ENCODE peak calls at places on chromosomes 4 and X, in ten cellular contexts. X is testis, J is AG09309, B is K562, K is pancreas, D is left lung, I is heart left ventricle, G is fibroblast of the aortic adventitia, T is adrenal gland, L is hepatocyte. C is an unnamed sample.
A peak's percentile ranks its signal among the peaks of the same experiment; 100 is the strongest.

GRCh38 chr4:150462743-150463142 is 119.2 kb upstream of the MAB21L2 start:
- DNase-seq in X (no peak), J (no peak), B (no peak), K (no peak), D (no peak), I (no peak), G (no peak), T (no peak), L (no peak), C (no peak)

GRCh38 chr4:107834241-107834856 is 9.6 kb downstream of the SGMS2 start:
- DNase-seq in X (no peak), J (no peak), B (no peak), K (no peak), D (no peak), I (no peak), G (no peak), T (no peak), L (no peak), C (no peak)

GRCh38 chrX:135632353-135632752 is 81.1 kb upstream of the CT45A1 start:
- DNase-seq in X (no peak), J (no peak), B (no peak), K (no peak), D (no peak), I (no peak), G (no peak), T (no peak), L (no peak), C (no peak)

GRCh38 chr4:83113429-83113786 is 1.1 kb downstream of the PLAC8 start:
- DNase-seq in X (no peak), J (no peak), B (no peak), K (no peak), D (no peak), I (no peak), G (no peak), T (no peak), L (no peak), C (no peak)

GRCh38 chr4:130955520-130955919 is 1859.6 kb downstream of the C4orf33 start:
- DNase-seq in X (no peak), J (no peak), B (no peak), K (no peak), D (no peak), I (no peak), G (no peak), T (no peak), L (no peak), C (no peak)

GRCh38 chr4:168257663-168258235 is 60.8 kb downstream of the DDX60 start:
- DNase-seq in X (peak; percentile 33), J (no peak), B (no peak), K (no peak), D (no peak), I (peak; percentile 24), G (no peak), T (peak; percentile 8), L (no peak), C (no peak)

GRCh38 chr4:10656988-10657387 is 27.6 kb downstream of the CLNK start:
- DNase-seq in X (no peak), J (no peak), B (no peak), K (no peak), D (no peak), I (no peak), G (peak; percentile 32), T (no peak), L (peak; percentile 14), C (no peak)

GRCh38 chr4:177455591-177455990 is 13.4 kb upstream of the AGA start:
- DNase-seq in X (no peak), J (no peak), B (no peak), K (no peak), D (no peak), I (no peak), G (peak; percentile 39), T (no peak), L (peak; percentile 66), C (no peak)

GRCh38 chr4:133921280-133922195 is 280.1 kb downstream of the PABPC4L start:
- DNase-seq in X (no peak), J (no peak), B (no peak), K (no peak), D (no peak), I (no peak), G (peak; percentile 36), T (no peak), L (peak; percentile 23), C (no peak)

GRCh38 chr4:181939199-181939945 is 303.8 kb upstream of the TENM3 start:
- DNase-seq in X (no peak), J (no peak), B (no peak), K (no peak), D (no peak), I (no peak), G (peak; percentile 28), T (no peak), L (peak; percentile 16), C (no peak)

GRCh38 chrX:137431693-137432488 is 134.0 kb upstream of the ZIC3 start:
- DNase-seq in X (no peak), J (no peak), B (no peak), K (no peak), D (no peak), I (no peak), G (no peak), T (no peak), L (no peak), C (no peak)

GRCh38 chr4:118353452-118353851 is 649 bp upstream of the PRSS12 start:
- DNase-seq in X (peak; percentile 20), J (no peak), B (no peak), K (no peak), D (no peak), I (no peak), G (no peak), T (no peak), L (no peak), C (no peak)

DNA sequence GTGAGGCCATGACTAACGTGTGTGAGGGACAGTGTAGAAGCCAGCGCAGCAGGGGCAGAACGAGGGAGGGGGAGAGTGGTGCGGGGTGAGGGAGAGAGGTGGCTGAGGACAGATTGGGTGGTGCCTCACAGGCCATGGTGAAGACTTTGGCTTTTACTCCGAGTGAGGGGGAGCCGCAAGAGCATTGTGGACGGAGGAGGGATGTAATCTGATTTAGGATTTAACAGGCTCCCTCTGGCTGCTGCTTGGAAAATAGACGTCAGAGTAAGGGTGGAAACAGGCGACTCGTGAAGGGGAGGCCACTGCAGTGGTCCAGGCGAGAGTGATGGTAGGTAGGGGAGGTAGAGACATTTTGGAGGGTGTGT is 13.0 kb downstream of the PPP1R3F start:
- DNase-seq in X (peak; percentile 38), J (no peak), B (peak; percentile 46), K (no peak), D (no peak), I (no peak), G (peak; percentile 44), T (no peak), L (peak; percentile 28), C (no peak)
- TF ChIP-seq CTCF in X (peak; percentile 9), J (peak; percentile 31), B (peak; percentile 63), K (no peak), D (no peak), I (peak; percentile 30), G (peak; percentile 30), T (no peak), L (peak; percentile 32), C (peak; percentile 51)

DNA sequence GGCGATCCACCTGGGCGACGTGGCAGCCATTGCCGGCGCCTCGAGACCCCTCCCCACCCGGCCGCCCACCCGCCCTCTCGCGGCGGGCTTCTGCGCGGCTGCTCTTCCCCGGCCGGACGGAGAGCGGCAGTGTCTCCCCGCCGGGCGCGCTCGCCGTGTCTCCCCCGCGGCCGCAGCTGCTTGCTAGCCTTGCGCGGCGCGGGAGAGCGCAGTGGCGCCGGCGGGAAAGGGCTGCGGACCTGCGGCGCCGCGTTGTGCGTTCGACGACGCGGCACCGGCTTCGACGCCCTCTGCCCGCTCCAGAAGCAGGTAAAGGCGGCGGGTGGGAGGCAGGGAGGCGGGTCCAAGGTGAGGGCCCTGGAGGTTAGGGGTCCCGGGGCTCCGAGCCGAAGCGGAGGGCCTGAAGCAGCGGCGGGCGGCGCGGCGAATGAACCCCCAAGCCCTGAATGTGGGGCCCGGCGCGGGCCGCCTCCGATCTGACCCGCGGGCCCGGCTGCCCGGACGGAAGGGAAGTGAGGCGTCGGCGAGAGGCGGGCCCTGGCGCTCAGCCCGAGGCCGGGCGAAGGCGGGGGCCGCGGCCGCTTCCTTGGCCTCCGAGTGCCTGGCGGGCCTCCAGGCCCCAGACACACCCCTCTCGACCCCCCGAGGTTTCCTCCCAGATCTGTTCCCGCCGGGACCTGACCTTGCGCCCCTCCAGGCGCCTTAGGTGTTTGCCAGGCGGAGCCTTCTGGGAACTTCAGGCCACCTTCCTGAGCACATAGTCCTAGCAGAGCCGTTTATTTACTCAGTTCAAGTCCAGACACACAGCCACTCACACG is at the start of gene N4BP2:
- DNase-seq in X (peak; percentile 78), J (no peak), B (peak; percentile 90), K (peak; percentile 86), D (peak; percentile 88), I (peak; percentile 90), G (peak; percentile 72), T (peak; percentile 84), L (peak; percentile 94), C (peak; percentile 90)
- TF ChIP-seq CTCF in X (peak; percentile 75), J (peak; percentile 48), B (peak; percentile 96), K (peak; percentile 45), D (peak; percentile 66), I (peak; percentile 67), G (peak; percentile 64), T (no peak), L (peak; percentile 76), C (peak; percentile 89)

DNA sequence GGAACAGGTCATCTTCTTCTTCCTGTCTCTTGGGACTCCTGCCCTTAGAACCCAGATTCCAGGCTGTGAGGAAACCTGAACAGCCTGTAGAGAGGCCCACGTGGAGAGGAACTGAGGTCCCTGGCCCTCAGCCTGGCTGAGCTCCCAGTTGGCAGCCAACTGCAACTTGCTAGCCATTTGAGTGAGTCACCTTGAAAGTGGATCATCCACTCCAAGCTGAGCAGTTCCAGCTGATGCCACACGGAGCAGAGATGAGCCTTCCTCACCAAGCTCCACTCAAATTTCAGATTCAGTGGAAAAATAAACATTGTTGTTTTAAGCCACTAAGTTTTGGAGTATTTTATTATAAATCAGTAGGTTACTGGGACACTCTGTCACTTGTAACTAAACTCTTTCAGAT is 392.5 kb downstream of the BCOR start:
- DNase-seq in X (peak; percentile 42), J (peak; percentile 56), B (no peak), K (peak; percentile 58), D (peak; percentile 69), I (peak; percentile 69), G (peak; percentile 91), T (peak; percentile 87), L (peak; percentile 76), C (no peak)
- TF ChIP-seq CTCF in X (peak; percentile 29), J (peak; percentile 55), B (peak; percentile 19), K (no peak), D (peak; percentile 29), I (peak; percentile 44), G (peak; percentile 80), T (peak; percentile 36), L (peak; percentile 47), C (peak; percentile 71)

GRCh38 chr4:126564283-126564854 is 1068.4 kb upstream of the INTU start:
- DNase-seq in X (no peak), J (no peak), B (no peak), K (no peak), D (no peak), I (no peak), G (no peak), T (no peak), L (no peak), C (no peak)

GRCh38 chr4:126572264-126572663 is 1060.5 kb upstream of the INTU start:
- DNase-seq in X (no peak), J (no peak), B (no peak), K (no peak), D (no peak), I (no peak), G (no peak), T (no peak), L (no peak), C (no peak)

GRCh38 chr4:126563389-126563788 is 1069.4 kb upstream of the INTU start:
- DNase-seq in X (no peak), J (no peak), B (no peak), K (no peak), D (no peak), I (no peak), G (no peak), T (no peak), L (no peak), C (no peak)

GRCh38 chr4:126568652-126569580 is 1063.8 kb upstream of the INTU start:
- DNase-seq in X (no peak), J (no peak), B (no peak), K (no peak), D (no peak), I (no peak), G (no peak), T (no peak), L (no peak), C (no peak)
- TF ChIP-seq CTCF in X (no peak), J (no peak), B (no peak), K (no peak), D (no peak), I (no peak), G (no peak), T (no peak), L (no peak), C (no peak)

C was measured in chondrocyte.